ENCODE peak calls at places on chromosome 9, in four cellular contexts. N is frontal cortex, D is NCI-H1092, C is skeletal muscle cell. Y is an unnamed sample.

GRCh38 chr9:136900988-136901515 is 14.7 kb downstream of the TRAF2 start:
- DNase-seq in D (no peak), C (no peak), N (no peak), Y (peak)

GRCh38 chr9:130042406-130042930 is 521 bp downstream of the FNBP1 start:
- DNase-seq in N (peak), C (no peak), D (no peak), Y (peak)

GRCh38 chr9:88202321-88202720 is 64.0 kb upstream of the SPATA31C2 start:
- DNase-seq in C (no peak), D (no peak), N (no peak), Y (no peak)

GRCh38 chr9:94870793-94871558 is 144.5 kb downstream of the AOPEP start:
- DNase-seq in D (no peak), N (no peak), C (no peak), Y (peak)

GRCh38 chr9:115373000-115373709 is 255.2 kb upstream of the TNC start:
- DNase-seq in D (no peak), C (peak), N (no peak), Y (no peak)

GRCh38 chr9:123335227-123335985 is 20.6 kb upstream of the CRB2 start:
- DNase-seq in N (no peak), C (peak), D (no peak), Y (no peak)

GRCh38 chr9:136714096-136714875 is 1.9 kb downstream of the DIPK1B start:
- DNase-seq in C (no peak), N (no peak), D (no peak), Y (no peak)

GRCh38 chr9:126514037-126514821 is 99.5 kb upstream of the LMX1B start:
- DNase-seq in D (peak), N (peak), C (no peak), Y (peak)

GRCh38 chr9:95942016-95942415 is 66.5 kb downstream of the ERCC6L2 start:
- DNase-seq in C (no peak), D (no peak), N (no peak), Y (no peak)

GRCh38 chr9:128706671-128707381 is 4.5 kb downstream of the PKN3 start:
- DNase-seq in D (no peak), N (no peak), C (no peak), Y (no peak)

GRCh38 chr9:69675563-69675962 is 3.4 kb upstream of the APBA1 start:
- DNase-seq in D (no peak), C (no peak), N (no peak), Y (no peak)

GRCh38 chr9:131276891-131277672 is 772 bp upstream of the FAM78A start:
- DNase-seq in N (no peak), C (no peak), D (no peak), Y (no peak)

GRCh38 chr9:123911024-123911423 is 18.9 kb downstream of the DENND1A start:
- DNase-seq in N (no peak), D (no peak), C (no peak), Y (no peak)

GRCh38 chr9:86585422-86586143 is 231.4 kb upstream of the TUT7 start:
- DNase-seq in N (no peak), D (no peak), C (no peak), Y (no peak)

GRCh38 chr9:108776920-108777650 is 78.7 kb downstream of the ACTL7B start:
- DNase-seq in D (no peak), C (no peak), N (no peak), Y (peak)

GRCh38 chr9:137685035-137685885 is 66.5 kb downstream of the EHMT1 start:
- DNase-seq in D (no peak), C (no peak), N (no peak), Y (no peak)

GRCh38 chr9:87336914-87337333 is 160.7 kb upstream of the DAPK1 start:
- DNase-seq in C (peak), N (peak), D (peak), Y (peak)

GRCh38 chr9:131594906-131595675 is 49.8 kb downstream of the PRRT1B start:
- DNase-seq in D (no peak), C (no peak), N (no peak), Y (no peak)

GRCh38 chr9:84869091-84869490 is 199.6 kb downstream of the NTRK2 start:
- DNase-seq in D (no peak), N (no peak), C (no peak), Y (no peak)

GRCh38 chr9:119677811-119678530 is 308.7 kb upstream of the BRINP1 start:
- DNase-seq in D (no peak), C (no peak), N (no peak), Y (no peak)

GRCh38 chr9:27192291-27192960 is 83.4 kb downstream of the TEK start:
- DNase-seq in C (no peak), D (no peak), N (no peak), Y (no peak)

GRCh38 chr9:137488906-137489305 is 29.8 kb upstream of the NSMF start:
- DNase-seq in N (no peak), D (no peak), C (no peak), Y (no peak)

GRCh38 chr9:81605154-81605670 is 84.1 kb downstream of the TLE1 start:
- DNase-seq in N (no peak), C (no peak), D (no peak), Y (no peak)

GRCh38 chr9:78325343-78325742 is 28.4 kb downstream of the PSAT1 start:
- DNase-seq in D (no peak), N (no peak), C (peak), Y (no peak)

GRCh38 chr9:69370430-69370829 is 45.4 kb downstream of the ENTREP1 start:
- DNase-seq in N (no peak), C (no peak), D (no peak), Y (no peak)

GRCh38 chr9:113912816-113913215 is 36.7 kb downstream of the ZNF618 start:
- DNase-seq in C (no peak), N (no peak), D (no peak), Y (no peak)

Y was measured in T47D.